ENCODE peak calls at places on chromosomes 6 and 20, in six cellular contexts. D is fibroblast of pulmonary artery; F is CD8-positive, alpha-beta memory T cell; X is SJSA1; R is A549; G is lower lobe of right lung. Y is an unnamed sample.

GRCh38 chr6:5199203-5200101 is 61.3 kb downstream of the LYRM4 start:
- DNase-seq in D (no peak), F (no peak), X (no peak), R (no peak), G (no peak), Y (no peak)

GRCh38 chr20:34525709-34526416 is 9.6 kb downstream of the DYNLRB1 start:
- DNase-seq in D (peak), F (no peak), X (peak), R (peak), G (peak), Y (peak)

GRCh38 chr6:85416049-85416448 is 33.8 kb upstream of the NT5E start:
- DNase-seq in D (no peak), F (no peak), X (no peak), R (no peak), G (no peak), Y (peak)

GRCh38 chr20:10939297-10939949 is 265.6 kb upstream of the JAG1 start:
- DNase-seq in D (peak), F (no peak), X (no peak), R (no peak), G (no peak), Y (no peak)

GRCh38 chr6:140897349-140897748 is 1235.4 kb upstream of the GJE1 start:
- DNase-seq in D (no peak), F (no peak), X (no peak), R (no peak), G (no peak), Y (no peak)

GRCh38 chr6:85865665-85866372 is 223.1 kb upstream of the SYNCRIP start:
- DNase-seq in D (peak), F (no peak), X (peak), R (no peak), G (no peak), Y (peak)

GRCh38 chr6:161393839-161394364 is 120.0 kb upstream of the AGPAT4 start:
- DNase-seq in D (peak), F (no peak), X (peak), R (peak), G (no peak), Y (peak)

GRCh38 chr20:54019127-54019526 is 51.3 kb downstream of the BCAS1 start:
- DNase-seq in D (no peak), F (no peak), X (no peak), R (no peak), G (no peak), Y (no peak)

GRCh38 chr20:23160536-23161243 is 74.6 kb upstream of the CD93 start:
- DNase-seq in D (peak), F (no peak), X (no peak), R (no peak), G (no peak), Y (no peak)

GRCh38 chr20:51698252-51698651 is 69.9 kb downstream of the ATP9A start:
- DNase-seq in D (no peak), F (no peak), X (no peak), R (no peak), G (no peak), Y (no peak)

GRCh38 chr6:34964564-34964963 is 75.5 kb downstream of the ANKS1A start:
- DNase-seq in D (peak), F (no peak), X (no peak), R (no peak), G (no peak), Y (peak)

GRCh38 chr6:24943774-24944173 is 8.0 kb upstream of the RIPOR2 start:
- DNase-seq in D (no peak), F (no peak), X (no peak), R (no peak), G (no peak), Y (no peak)
- H3K4me3 ChIP-seq in D (no peak), F (peak), X (no peak), R (no peak), G (no peak), Y (no peak)

GRCh38 chr20:21259346-21259745 is 43.8 kb upstream of the XRN2 start:
- DNase-seq in D (no peak), F (no peak), X (no peak), R (no peak), G (no peak), Y (no peak)

GRCh38 chr20:21265457-21266190 is 37.5 kb upstream of the XRN2 start:
- DNase-seq in D (no peak), F (no peak), X (no peak), R (no peak), G (no peak), Y (no peak)

GRCh38 chr20:21266191-21266536 is 37.0 kb upstream of the XRN2 start:
- DNase-seq in D (no peak), F (no peak), X (no peak), R (no peak), G (no peak), Y (no peak)

GRCh38 chr20:21258411-21258810 is 44.7 kb upstream of the XRN2 start:
- DNase-seq in D (no peak), F (no peak), X (no peak), R (no peak), G (no peak), Y (no peak)

DNA sequence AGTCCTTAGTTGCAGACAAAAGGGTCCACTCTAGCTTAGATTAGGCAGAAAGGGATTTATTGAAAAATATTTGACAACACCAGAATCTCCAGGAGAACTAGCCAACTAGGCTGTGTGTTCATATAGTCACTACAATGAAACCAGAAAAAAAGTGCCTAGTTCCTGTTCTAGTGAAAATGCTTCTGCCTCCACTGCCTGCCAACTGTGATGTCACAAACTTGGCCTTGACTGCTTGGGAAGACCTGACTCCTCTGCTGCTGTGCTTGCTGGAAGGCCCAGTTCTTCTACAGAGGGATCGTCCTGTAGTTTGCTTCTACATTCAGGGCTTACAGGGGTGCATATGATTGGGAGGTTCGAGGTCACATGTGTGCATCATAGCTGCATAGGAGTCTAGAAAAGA is 40.3 kb upstream of the XRN2 start:
- DNase-seq in D (no peak), F (no peak), X (no peak), R (no peak), G (no peak), Y (no peak)
- H3K4me3 ChIP-seq in D (no peak), F (no peak), X (no peak), R (no peak), G (no peak), Y (no peak)

GRCh38 chr6:320351-321157 is 28.3 kb downstream of the DUSP22 start:
- DNase-seq in D (no peak), F (no peak), X (no peak), R (no peak), G (no peak), Y (no peak)
- H3K4me3 ChIP-seq in D (no peak), F (no peak), X (no peak), R (no peak), G (no peak), Y (no peak)

DNA sequence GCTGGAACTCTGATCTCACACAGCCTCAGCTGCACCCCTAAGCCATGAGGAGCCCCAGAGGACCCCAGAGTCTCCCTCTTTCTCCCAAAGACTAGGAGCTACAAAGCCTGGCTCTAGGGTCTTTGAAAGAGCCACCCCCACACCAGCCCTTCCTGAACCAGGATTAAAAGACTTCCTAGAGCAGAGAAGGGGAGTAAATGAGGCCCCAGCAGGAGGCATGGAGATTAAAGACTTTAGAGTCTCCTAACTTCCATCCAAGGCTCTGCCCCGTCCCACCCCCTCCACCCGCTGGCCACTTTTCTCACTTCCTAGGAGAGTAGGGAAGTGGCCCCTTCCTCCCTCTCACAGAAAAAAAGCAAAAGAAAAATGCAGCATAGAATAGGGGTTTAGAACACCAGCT is 1.7 kb downstream of the PREX1 start:
- DNase-seq in D (no peak), F (no peak), X (no peak), R (no peak), G (no peak), Y (no peak)
- H3K4me3 ChIP-seq in D (peak), F (peak), X (no peak), R (no peak), G (peak), Y (peak)

GRCh38 chr6:37169458-37170272 is at the start of gene PIM1:
- DNase-seq in D (peak), F (peak), X (peak), R (peak), G (peak), Y (peak)
- H3K4me3 ChIP-seq in D (peak), F (peak), X (peak), R (peak), G (peak), Y (peak)

DNA sequence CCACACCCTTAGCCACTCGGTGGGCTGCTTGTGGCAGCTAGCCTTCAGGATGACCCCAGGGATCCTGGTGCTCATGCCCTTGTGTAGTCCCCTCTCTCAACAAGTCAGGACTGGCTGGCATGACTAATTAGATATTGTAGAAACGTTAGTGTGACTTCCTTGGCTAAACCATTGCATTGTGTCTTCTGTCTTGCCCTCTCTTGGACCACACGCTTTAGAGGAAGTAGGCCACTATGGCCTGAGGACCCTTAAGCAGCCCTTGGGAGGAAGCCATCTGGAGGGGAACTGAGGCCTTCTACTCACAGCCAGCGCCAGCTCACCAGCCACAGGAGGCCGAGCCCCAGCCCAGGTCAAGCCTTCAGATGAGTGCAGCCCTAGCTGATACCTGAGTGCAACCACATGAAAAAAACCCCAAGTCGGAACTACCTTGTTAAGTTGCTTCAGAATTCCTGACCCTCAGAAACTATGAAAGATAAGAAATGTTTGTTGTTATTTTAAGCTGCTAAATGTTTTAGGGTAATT is 10.1 kb downstream of the ANGPT4 start:
- DNase-seq in D (no peak), F (no peak), X (no peak), R (no peak), G (no peak), Y (no peak)
- H3K4me3 ChIP-seq in D (no peak), F (no peak), X (no peak), R (no peak), G (no peak), Y (no peak)

GRCh38 chr6:116055513-116055912 is 5.2 kb downstream of the FRK start:
- DNase-seq in D (no peak), F (no peak), X (no peak), R (no peak), G (no peak), Y (no peak)
- H3K4me3 ChIP-seq in D (no peak), F (no peak), X (no peak), R (peak), G (no peak), Y (no peak)

DNA sequence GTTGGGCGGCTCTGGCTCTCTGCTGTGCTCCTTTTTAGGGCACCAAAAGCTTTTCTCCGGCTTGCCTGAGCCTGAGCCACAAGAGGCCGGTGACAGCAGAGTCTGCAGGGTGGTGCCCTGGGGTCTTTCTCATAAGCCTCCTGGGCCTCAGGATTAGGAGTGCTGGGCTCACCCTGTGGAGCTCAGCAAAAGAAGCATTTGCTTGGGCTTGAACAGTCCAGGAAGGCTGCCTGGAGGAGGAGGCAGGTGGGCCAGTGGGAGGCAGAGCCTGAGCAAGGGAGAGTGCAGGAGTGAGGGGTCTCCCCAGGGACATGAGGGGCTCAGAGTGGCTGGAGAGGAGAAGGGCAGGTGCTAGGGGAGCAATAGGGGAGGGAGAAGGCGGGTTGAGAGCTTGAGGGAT is 32.9 kb upstream of the MRGBP start:
- DNase-seq in D (no peak), F (no peak), X (no peak), R (no peak), G (peak), Y (no peak)
- H3K4me3 ChIP-seq in D (no peak), F (no peak), X (no peak), R (no peak), G (no peak), Y (no peak)

DNA sequence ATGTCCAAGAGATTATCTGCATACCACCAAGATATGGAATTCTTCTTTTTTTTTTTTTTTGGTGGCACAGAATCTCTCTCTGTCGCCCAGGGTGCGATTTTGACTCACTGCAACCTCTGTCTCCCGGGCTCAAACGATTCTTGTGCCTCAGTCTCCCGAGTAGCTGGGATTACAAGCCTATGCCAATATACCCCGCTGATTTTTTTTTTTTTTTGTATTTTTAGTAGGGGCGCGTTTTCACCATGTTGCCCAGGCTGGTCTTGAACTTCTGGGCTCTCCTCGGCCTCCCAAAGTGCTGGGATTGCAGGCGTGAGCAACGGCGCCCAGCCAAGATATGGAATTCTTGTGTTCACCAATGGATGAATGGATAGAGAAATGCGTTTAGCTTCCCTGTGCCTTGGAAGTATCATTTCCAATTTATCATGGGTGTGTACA is 31.0 kb downstream of the POM121L2 start:
- DNase-seq in D (no peak), F (no peak), X (no peak), R (no peak), G (no peak), Y (no peak)
- H3K4me3 ChIP-seq in D (no peak), F (no peak), X (no peak), R (peak), G (no peak), Y (no peak)

GRCh38 chr6:156977527-156978291 is 200.5 kb downstream of the ARID1B start:
- DNase-seq in D (peak), F (no peak), X (no peak), R (no peak), G (no peak), Y (peak)

GRCh38 chr6:156980948-156981347 is 203.8 kb downstream of the ARID1B start:
- DNase-seq in D (no peak), F (no peak), X (no peak), R (no peak), G (no peak), Y (no peak)

GRCh38 chr6:156978948-156979347 is 201.8 kb downstream of the ARID1B start:
- DNase-seq in D (no peak), F (no peak), X (no peak), R (no peak), G (no peak), Y (no peak)

GRCh38 chr6:156982168-156982567 is 205.0 kb downstream of the ARID1B start:
- DNase-seq in D (no peak), F (no peak), X (no peak), R (no peak), G (no peak), Y (no peak)

GRCh38 chr6:156980515-156980914 is 203.3 kb downstream of the ARID1B start:
- DNase-seq in D (no peak), F (no peak), X (no peak), R (no peak), G (no peak), Y (no peak)
- H3K4me3 ChIP-seq in D (no peak), F (no peak), X (no peak), R (no peak), G (no peak), Y (no peak)